ENCODE peak calls at places on chromosomes 13 and 19, in ten cellular contexts. X is AG20443; O is left cardiac atrium; D is iris pigment epithelial cell; Y is stimulated activated CD8-positive, alpha-beta memory T cell treated with anti-CD3 and anti-CD28 coated beads, Interleukin-2, amount 100 ng/mL, for 1 hour; G is HT-29; E is HT1080; S is kidney epithelial cell; R is T-cell; B is GDM1. H is an unnamed sample.

GRCh38 chr13:111661052-111661451 is 340.6 kb downstream of the TEX29 start:
- DNase-seq in O (no peak), Y (no peak), E (no peak), B (no peak), S (no peak), D (no peak), G (no peak), R (no peak), X (no peak), H (no peak)

GRCh38 chr13:44487989-44488388 is 88.1 kb downstream of the TSC22D1 start:
- DNase-seq in O (no peak), R (no peak), E (no peak), B (no peak), Y (no peak), D (no peak), S (no peak), X (no peak), G (no peak), H (no peak)

GRCh38 chr19:48069435-48069834 is 25.6 kb upstream of the CABP5 start:
- DNase-seq in G (no peak), D (no peak), X (no peak), B (no peak), S (no peak), Y (no peak), O (no peak), E (no peak), R (no peak), H (no peak)

GRCh38 chr19:18149596-18149975 is 3.4 kb upstream of the PIK3R2 start:
- DNase-seq in G (no peak), O (no peak), E (no peak), B (no peak), D (no peak), R (no peak), X (no peak), S (no peak), Y (no peak), H (no peak)

GRCh38 chr19:39539165-39539518 is 819 bp downstream of the EID2 start:
- DNase-seq in B (no peak), S (no peak), D (peak), G (peak), O (no peak), E (no peak), Y (no peak), X (no peak), R (no peak), H (no peak)

GRCh38 chr13:93146584-93147292 is 79.9 kb upstream of the GPC6 start:
- DNase-seq in R (no peak), G (no peak), X (peak), Y (no peak), S (peak), D (peak), B (no peak), E (peak), O (no peak), H (no peak)

GRCh38 chr13:57588639-57589038 is 42.9 kb upstream of the PCDH17 start:
- DNase-seq in R (no peak), X (no peak), G (no peak), Y (no peak), D (no peak), E (no peak), B (no peak), S (no peak), O (no peak), H (no peak)

GRCh38 chr19:6536138-6536671 is 5.4 kb downstream of the TNFSF9 start:
- DNase-seq in B (peak), O (peak), X (no peak), R (peak), G (peak), D (peak), E (peak), Y (peak), S (no peak), H (no peak)

GRCh38 chr19:6807291-6807690 is 34.8 kb downstream of the VAV1 start:
- DNase-seq in D (no peak), O (no peak), G (no peak), R (no peak), E (no peak), Y (no peak), B (no peak), S (no peak), X (no peak), H (no peak)

GRCh38 chr19:47573076-47574026 is at the start of gene ZNF541:
- DNase-seq in X (peak), B (no peak), D (peak), E (no peak), Y (peak), S (no peak), O (peak), R (peak), G (no peak), H (no peak)

GRCh38 chr19:16078759-16079707 is 2.7 kb downstream of the TPM4 start:
- DNase-seq in D (peak), Y (peak), X (peak), S (peak), G (peak), O (peak), B (peak), R (peak), E (peak), H (peak)